ENCODE peak calls at places on chromosomes 3 and 15, in eight cellular contexts. P is HepG2, R is cardiac muscle cell, H is GM06990, S is body of pancreas, Z is NB4, L is lower lobe of right lung, M is Karpas-422. Q is an unnamed sample.

GRCh38 chr15:63052128-63052826 is 9.7 kb downstream of the TPM1 start:
- DNase-seq in P (no peak), R (no peak), H (no peak), S (no peak), Z (no peak), L (no peak), M (no peak), Q (no peak)

GRCh38 chr3:55091381-55092225 is 163.7 kb upstream of the LRTM1 start:
- DNase-seq in P (no peak), R (peak), H (no peak), S (no peak), Z (no peak), L (no peak), M (no peak), Q (no peak)

GRCh38 chr3:195543642-195544536 is 764 bp upstream of the PPP1R2 start:
- DNase-seq in P (peak), R (peak), H (no peak), S (no peak), Z (no peak), L (peak), M (no peak), Q (peak)

GRCh38 chr15:40263036-40263754 is 19.7 kb downstream of the ANKRD63 start:
- DNase-seq in P (no peak), R (peak), H (no peak), S (no peak), Z (no peak), L (no peak), M (no peak), Q (no peak)

GRCh38 chr3:150376001-150376848 is 31.9 kb upstream of the TSC22D2 start:
- DNase-seq in P (peak), R (peak), H (no peak), S (peak), Z (peak), L (no peak), M (no peak), Q (peak)

GRCh38 chr3:138046955-138047354 is 37.0 kb downstream of the CLDN18 start:
- DNase-seq in P (no peak), R (no peak), H (no peak), S (no peak), Z (no peak), L (no peak), M (no peak), Q (no peak)

GRCh38 chr15:89971592-89971997 is 29.5 kb upstream of the ZNF710 start:
- DNase-seq in P (peak), R (peak), H (peak), S (peak), Z (peak), L (peak), M (peak), Q (peak)

GRCh38 chr3:66106788-66107187 is 68.1 kb upstream of the MAGI1 start:
- DNase-seq in P (no peak), R (no peak), H (no peak), S (no peak), Z (no peak), L (no peak), M (no peak), Q (no peak)

GRCh38 chr3:185825639-185826481 is 1.0 kb upstream of the IGF2BP2 start:
- DNase-seq in P (no peak), R (peak), H (peak), S (peak), Z (peak), L (peak), M (no peak), Q (peak)

GRCh38 chr3:116836286-116836685 is 126.7 kb downstream of the TUSC7 start:
- DNase-seq in P (no peak), R (no peak), H (no peak), S (no peak), Z (no peak), L (no peak), M (no peak), Q (no peak)

GRCh38 chr3:144652573-144652972 is 681.0 kb downstream of the DIPK2A start:
- DNase-seq in P (no peak), R (peak), H (no peak), S (no peak), Z (no peak), L (no peak), M (no peak), Q (no peak)

GRCh38 chr15:54810496-54810895 is 386.2 kb downstream of the RSL24D1 start:
- DNase-seq in P (no peak), R (no peak), H (no peak), S (no peak), Z (no peak), L (no peak), M (no peak), Q (no peak)

GRCh38 chr15:51075364-51075763 is 19.3 kb downstream of the TNFAIP8L3 start:
- DNase-seq in P (no peak), R (no peak), H (no peak), S (no peak), Z (no peak), L (no peak), M (no peak), Q (no peak)

GRCh38 chr15:51076898-51077564 is 17.7 kb downstream of the TNFAIP8L3 start:
- DNase-seq in P (no peak), R (peak), H (peak), S (peak), Z (peak), L (peak), M (no peak), Q (no peak)

GRCh38 chr15:51079226-51079625 is 15.5 kb downstream of the TNFAIP8L3 start:
- DNase-seq in P (no peak), R (no peak), H (no peak), S (no peak), Z (no peak), L (no peak), M (no peak), Q (peak)

GRCh38 chr15:51076142-51076897 is 18.4 kb downstream of the TNFAIP8L3 start:
- DNase-seq in P (no peak), R (no peak), H (no peak), S (no peak), Z (no peak), L (no peak), M (no peak), Q (no peak)

DNA sequence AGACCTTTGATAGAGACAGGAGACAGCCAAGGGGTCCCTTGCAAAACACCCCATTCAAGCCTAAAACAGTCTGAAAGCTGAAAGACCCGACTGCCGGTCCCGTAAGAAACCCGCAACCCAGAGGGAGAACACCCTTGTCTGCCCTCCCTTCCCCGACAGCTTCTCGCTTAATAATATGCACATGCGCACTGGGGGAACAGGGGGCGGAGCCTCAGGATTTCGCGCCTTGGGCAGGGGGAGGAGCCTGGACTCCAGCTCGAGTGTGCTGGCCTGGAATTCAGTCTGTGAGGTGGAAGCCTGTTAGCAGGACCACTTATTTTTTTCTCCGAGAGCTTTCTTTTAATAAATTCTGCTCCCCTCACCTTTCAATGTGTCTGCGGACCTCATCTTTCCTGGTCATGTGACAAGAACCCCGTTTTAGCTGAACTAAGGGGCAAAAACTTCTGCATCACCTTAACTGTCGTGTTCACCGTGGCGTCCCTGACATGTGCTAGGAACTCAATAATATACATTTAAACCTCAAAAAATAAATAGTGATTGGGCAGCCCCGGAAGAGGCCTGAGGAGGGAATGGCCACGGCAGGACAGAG is 17.0 kb downstream of the TNFAIP8L3 start:
- DNase-seq in P (no peak), R (peak), H (peak), S (peak), Z (peak), L (peak), M (no peak), Q (peak)
- H3K4me3 ChIP-seq in P (no peak), R (no peak), H (no peak), S (no peak), Z (peak), L (peak), M (no peak), Q (no peak)

DNA sequence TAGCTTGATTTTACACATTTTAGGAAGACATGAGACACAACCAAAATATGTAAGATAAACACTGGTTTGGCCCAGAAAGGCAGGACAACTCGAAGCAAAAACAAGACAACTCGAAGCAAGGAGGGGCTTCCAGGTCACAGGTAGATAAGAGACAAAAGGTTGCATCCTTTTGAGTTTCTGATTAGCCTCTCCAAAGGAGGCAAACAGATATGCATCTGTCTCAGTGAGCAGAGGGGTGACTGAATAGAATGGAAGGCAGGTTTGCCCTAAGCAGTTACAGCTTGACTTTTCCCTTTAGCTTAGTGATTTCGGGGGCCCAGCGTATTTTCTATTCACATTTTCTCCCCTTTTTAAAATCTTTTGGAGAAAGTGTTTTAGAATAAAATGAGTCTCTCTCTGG is 74.7 kb downstream of the GLDN start:
- DNase-seq in P (no peak), R (no peak), H (no peak), S (no peak), Z (no peak), L (no peak), M (no peak), Q (no peak)
- H3K4me3 ChIP-seq in P (no peak), R (no peak), H (no peak), S (no peak), Z (no peak), L (no peak), M (no peak), Q (no peak)

GRCh38 chr3:177345973-177346503 is 148.8 kb upstream of the TBL1XR1 start:
- DNase-seq in P (no peak), R (no peak), H (no peak), S (no peak), Z (no peak), L (no peak), M (no peak), Q (no peak)
- H3K4me3 ChIP-seq in P (no peak), R (no peak), H (no peak), S (no peak), Z (no peak), L (no peak), M (no peak), Q (no peak)

DNA sequence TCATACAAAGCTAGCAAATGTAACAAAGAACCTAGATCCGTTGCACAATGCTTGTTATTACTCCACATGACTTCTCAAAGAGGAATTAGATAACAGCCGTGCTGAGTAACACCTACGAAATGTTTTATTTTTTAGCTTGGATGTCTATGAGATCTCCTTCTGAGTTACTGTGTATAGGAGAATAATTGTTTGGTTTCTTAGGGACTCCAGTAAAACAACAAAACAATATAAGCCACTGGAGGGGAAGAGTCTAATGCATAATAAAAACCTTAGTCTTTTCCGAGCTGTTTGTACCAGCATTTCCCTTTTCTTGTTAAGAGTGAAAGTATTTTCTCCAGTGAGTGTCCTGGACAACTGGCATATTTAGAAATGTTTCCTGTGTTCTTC is 15.6 kb downstream of the SNAP23 start:
- DNase-seq in P (no peak), R (peak), H (no peak), S (no peak), Z (peak), L (no peak), M (peak), Q (no peak)
- H3K4me3 ChIP-seq in P (no peak), R (no peak), H (no peak), S (no peak), Z (peak), L (peak), M (no peak), Q (no peak)

DNA sequence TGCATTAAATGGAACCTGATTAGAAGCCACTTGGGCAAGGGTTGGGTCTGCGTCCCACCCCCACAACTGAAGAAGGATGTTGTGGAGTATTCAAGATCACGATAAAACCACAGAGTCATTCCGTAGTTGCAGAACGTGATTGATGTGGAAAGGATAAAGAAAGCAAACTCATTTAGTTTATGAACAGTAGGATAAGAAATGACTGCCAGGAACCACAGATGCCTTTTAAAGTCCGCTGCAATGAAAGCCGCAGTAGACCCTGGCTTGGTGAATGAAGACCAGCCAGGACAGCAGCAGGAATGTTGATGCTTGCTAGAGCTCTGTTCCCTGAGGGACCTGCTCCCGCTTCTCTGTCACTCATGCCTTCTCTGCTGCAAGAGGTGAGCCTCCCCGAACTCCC is 111.5 kb downstream of the GABRG3 start:
- DNase-seq in P (no peak), R (no peak), H (no peak), S (no peak), Z (no peak), L (no peak), M (no peak), Q (no peak)
- H3K4me3 ChIP-seq in P (no peak), R (no peak), H (no peak), S (no peak), Z (no peak), L (no peak), M (no peak), Q (no peak)

GRCh38 chr3:146468234-146468931 is 978 bp downstream of the PLSCR2 start:
- DNase-seq in P (no peak), R (peak), H (no peak), S (peak), Z (no peak), L (no peak), M (no peak), Q (no peak)
- H3K4me3 ChIP-seq in P (no peak), R (no peak), H (no peak), S (no peak), Z (no peak), L (peak), M (no peak), Q (no peak)

DNA sequence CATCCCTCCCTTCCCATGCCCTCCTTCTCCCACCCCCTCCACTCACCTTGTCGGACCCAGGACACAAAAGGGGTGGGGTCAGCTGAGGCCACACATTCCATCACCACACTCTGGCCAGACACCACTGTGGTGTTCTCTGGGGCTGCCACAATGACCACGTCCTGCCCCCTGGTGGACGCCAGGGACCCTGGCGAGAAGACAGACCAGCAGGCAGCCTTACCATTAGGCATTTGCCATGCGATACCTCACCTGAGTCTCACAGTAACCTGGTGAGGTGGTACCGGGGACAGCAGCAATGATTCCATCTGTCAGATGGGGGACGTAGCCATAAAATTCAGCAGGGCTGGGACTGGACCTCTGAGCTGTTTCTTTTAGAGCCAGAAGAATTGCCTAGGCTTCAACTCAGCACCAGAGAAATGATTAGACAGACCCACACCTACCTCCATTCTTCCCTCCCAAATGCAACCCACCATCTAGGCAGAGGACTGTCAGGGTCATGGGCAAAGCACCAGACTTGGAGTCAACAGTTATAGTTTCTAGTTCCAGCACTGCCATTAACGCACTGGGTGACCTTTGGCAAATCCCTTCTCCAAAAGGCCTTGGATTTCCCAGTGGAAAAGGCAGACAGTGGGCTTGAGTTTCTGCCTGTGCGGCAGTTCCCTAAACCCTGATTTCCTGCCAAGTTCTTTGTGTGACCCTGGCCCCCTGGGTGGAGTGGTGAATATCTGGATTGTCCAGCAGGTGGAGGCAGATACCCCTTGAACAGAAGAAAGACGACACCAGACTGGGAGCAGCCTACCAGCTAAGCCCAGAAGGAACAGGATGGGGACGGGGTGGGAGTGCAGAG is 21.8 kb downstream of the IGDCC4 start:
- DNase-seq in P (peak), R (peak), H (no peak), S (peak), Z (peak), L (peak), M (peak), Q (peak)
- H3K4me3 ChIP-seq in P (no peak), R (no peak), H (no peak), S (no peak), Z (no peak), L (no peak), M (no peak), Q (no peak)

DNA sequence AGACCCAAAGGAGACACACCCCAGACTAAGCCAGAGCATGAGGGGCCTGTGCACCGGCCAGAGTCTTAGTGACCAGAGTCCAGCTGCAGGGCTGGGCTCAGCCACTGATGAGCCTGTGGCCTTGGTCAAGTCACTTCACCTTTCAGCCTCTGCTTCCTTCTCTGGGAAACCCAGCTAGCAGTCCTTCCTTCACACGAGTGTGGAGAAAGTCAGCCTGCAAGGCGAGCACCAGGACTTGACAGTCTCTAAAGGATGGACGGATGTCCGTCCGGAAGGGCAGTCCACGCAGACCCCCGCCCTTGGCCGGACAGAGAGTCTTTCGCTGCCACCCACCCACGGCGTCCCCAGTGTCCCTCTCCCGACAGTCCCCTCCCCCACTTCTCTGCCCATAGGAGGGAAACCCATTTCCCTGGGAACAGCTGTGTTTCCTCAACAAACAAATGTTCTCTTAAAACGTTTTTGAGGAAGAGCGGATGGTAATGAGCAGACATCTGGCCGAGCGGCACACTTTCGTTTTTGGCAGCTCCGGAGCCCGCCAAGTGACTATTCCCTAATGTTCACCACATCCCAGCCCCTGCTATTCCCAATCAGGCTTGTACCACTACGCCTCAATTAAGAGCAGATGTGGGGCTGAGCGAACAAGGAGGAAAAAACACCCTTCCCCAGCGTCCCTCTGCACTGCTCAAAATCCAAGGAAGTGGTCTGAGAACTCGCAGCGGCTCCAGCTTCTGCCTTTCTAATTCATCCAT is 129.1 kb upstream of the SMAD3 start:
- DNase-seq in P (no peak), R (peak), H (no peak), S (peak), Z (no peak), L (no peak), M (no peak), Q (no peak)
- H3K4me3 ChIP-seq in P (no peak), R (no peak), H (no peak), S (no peak), Z (no peak), L (peak), M (no peak), Q (no peak)

Q was measured in small intestine.